ENCODE peak calls at places on chromosome 13, in four cellular contexts. One of them, this sample, is unnamed.

GRCh38 chr13:106232680-106233079 is 302.8 kb downstream of the EFNB2 start:
- DNase-seq in HepG2: no peak
- DNase-seq in GM12878: no peak
- DNase-seq in K562: no peak
- DNase-seq in this sample: no peak

GRCh38 chr13:19324325-19324724 is 142.7 kb upstream of the TUBA3C start:
- DNase-seq in HepG2: no peak
- DNase-seq in GM12878: no peak
- DNase-seq in K562: no peak
- DNase-seq in this sample: no peak

GRCh38 chr13:41356788-41357187 is 45.7 kb downstream of the NAA16 start:
- DNase-seq in HepG2: no peak
- DNase-seq in GM12878: no peak
- DNase-seq in K562: no peak
- DNase-seq in this sample: no peak

GRCh38 chr13:108780706-108781105 is 151.3 kb downstream of the MYO16 start:
- DNase-seq in HepG2: no peak
- DNase-seq in GM12878: no peak
- DNase-seq in K562: no peak
- DNase-seq in this sample: no peak

GRCh38 chr13:97068146-97068545 is 73.9 kb upstream of the OXGR1 start:
- DNase-seq in HepG2: no peak
- DNase-seq in GM12878: no peak
- DNase-seq in K562: no peak
- DNase-seq in this sample: no peak

GRCh38 chr13:109743706-109744453 is 42.5 kb downstream of the IRS2 start:
- DNase-seq in HepG2: no peak
- DNase-seq in GM12878: no peak
- DNase-seq in K562: no peak
- DNase-seq in this sample: no peak

GRCh38 chr13:48783181-48783630 is 129.5 kb downstream of the CYSLTR2 start:
- DNase-seq in HepG2: peak; percentile 63
- DNase-seq in GM12878: no peak
- DNase-seq in K562: no peak
- DNase-seq in this sample: no peak

GRCh38 chr13:32988588-32989256 is 27.5 kb upstream of the KL start:
- DNase-seq in HepG2: no peak
- DNase-seq in GM12878: no peak
- DNase-seq in K562: no peak
- DNase-seq in this sample: no peak

GRCh38 chr13:21749410-21749809 is 78.5 kb downstream of the FGF9 start:
- DNase-seq in HepG2: peak; percentile 32
- DNase-seq in GM12878: no peak
- DNase-seq in K562: no peak
- DNase-seq in this sample: no peak

GRCh38 chr13:62360609-62361008 is 945.0 kb upstream of the PCDH20 start:
- DNase-seq in HepG2: no peak
- DNase-seq in GM12878: no peak
- DNase-seq in K562: no peak
- DNase-seq in this sample: peak; percentile 79

GRCh38 chr13:99265823-99266426 is 7.7 kb upstream of the GPR18 start:
- DNase-seq in HepG2: peak; percentile 46
- DNase-seq in GM12878: no peak
- DNase-seq in K562: peak; percentile 37
- DNase-seq in this sample: peak; percentile 45

GRCh38 chr13:45209229-45209628 is 8.4 kb upstream of the KCTD4 start:
- DNase-seq in HepG2: no peak
- DNase-seq in GM12878: no peak
- DNase-seq in K562: no peak
- DNase-seq in this sample: no peak

GRCh38 chr13:30796833-30797601 is 61.7 kb downstream of the ALOX5AP start:
- DNase-seq in HepG2: no peak
- DNase-seq in GM12878: no peak
- DNase-seq in K562: no peak
- DNase-seq in this sample: no peak

GRCh38 chr13:33728271-33729037 is 89.5 kb upstream of the RFC3 start:
- DNase-seq in HepG2: no peak
- DNase-seq in GM12878: peak; percentile 96
- DNase-seq in K562: no peak
- DNase-seq in this sample: no peak

GRCh38 chr13:31090096-31090495 is 71.6 kb downstream of the HSPH1 start:
- DNase-seq in HepG2: no peak
- DNase-seq in GM12878: no peak
- DNase-seq in K562: no peak
- DNase-seq in this sample: no peak

GRCh38 chr13:31909889-31910551 is 121.6 kb upstream of the FRY start:
- DNase-seq in HepG2: peak; percentile 45
- DNase-seq in GM12878: peak; percentile 37
- DNase-seq in K562: peak; percentile 25
- DNase-seq in this sample: peak; percentile 33

GRCh38 chr13:65724261-65724660 is 1505.9 kb downstream of the PCDH9 start:
- DNase-seq in HepG2: no peak
- DNase-seq in GM12878: no peak
- DNase-seq in K562: no peak
- DNase-seq in this sample: no peak

GRCh38 chr13:99215466-99215865 is 14.8 kb downstream of the UBAC2 start:
- DNase-seq in HepG2: no peak
- DNase-seq in GM12878: no peak
- DNase-seq in K562: no peak
- DNase-seq in this sample: no peak

GRCh38 chr13:42707003-42707402 is 74.4 kb upstream of the FAM216B start:
- DNase-seq in HepG2: no peak
- DNase-seq in GM12878: no peak
- DNase-seq in K562: no peak
- DNase-seq in this sample: no peak

GRCh38 chr13:114203536-114203935 is 24.5 kb downstream of the CFAP97D2 start:
- DNase-seq in HepG2: no peak
- DNase-seq in GM12878: no peak
- DNase-seq in K562: no peak
- DNase-seq in this sample: no peak

GRCh38 chr13:111902726-111903125 is 164.2 kb upstream of the SOX1 start:
- DNase-seq in HepG2: no peak
- DNase-seq in GM12878: no peak
- DNase-seq in K562: no peak
- DNase-seq in this sample: no peak

GRCh38 chr13:111901301-111901905 is 165.5 kb upstream of the SOX1 start:
- DNase-seq in HepG2: no peak
- DNase-seq in GM12878: no peak
- DNase-seq in K562: no peak
- DNase-seq in this sample: no peak

GRCh38 chr13:111904166-111904565 is 162.8 kb upstream of the SOX1 start:
- DNase-seq in HepG2: no peak
- DNase-seq in GM12878: no peak
- DNase-seq in K562: no peak
- DNase-seq in this sample: no peak

GRCh38 chr13:111904701-111905608 is 162.0 kb upstream of the SOX1 start:
- DNase-seq in HepG2: no peak
- DNase-seq in GM12878: no peak
- DNase-seq in K562: peak; percentile 74
- DNase-seq in this sample: peak; percentile 15

GRCh38 chr13:111903143-111903542 is 163.8 kb upstream of the SOX1 start:
- DNase-seq in HepG2: no peak
- DNase-seq in GM12878: no peak
- DNase-seq in K562: no peak
- DNase-seq in this sample: no peak
- TF ChIP-seq BHLHE40 in HepG2: no peak
- TF ChIP-seq BHLHE40 in GM12878: no peak
- TF ChIP-seq BHLHE40 in K562: no peak
- TF ChIP-seq BHLHE40 in this sample: no peak

GRCh38 chr13:27574661-27575060 is 45.7 kb downstream of the LNX2 start:
- DNase-seq in HepG2: no peak
- DNase-seq in GM12878: no peak
- DNase-seq in K562: no peak
- DNase-seq in this sample: no peak

GRCh38 chr13:27573265-27573664 is 47.1 kb downstream of the LNX2 start:
- DNase-seq in HepG2: peak; percentile 46
- DNase-seq in GM12878: no peak
- DNase-seq in K562: no peak
- DNase-seq in this sample: no peak

GRCh38 chr13:27583645-27584044 is 36.7 kb downstream of the LNX2 start:
- DNase-seq in HepG2: peak; percentile 7
- DNase-seq in GM12878: no peak
- DNase-seq in K562: no peak
- DNase-seq in this sample: no peak

DNA sequence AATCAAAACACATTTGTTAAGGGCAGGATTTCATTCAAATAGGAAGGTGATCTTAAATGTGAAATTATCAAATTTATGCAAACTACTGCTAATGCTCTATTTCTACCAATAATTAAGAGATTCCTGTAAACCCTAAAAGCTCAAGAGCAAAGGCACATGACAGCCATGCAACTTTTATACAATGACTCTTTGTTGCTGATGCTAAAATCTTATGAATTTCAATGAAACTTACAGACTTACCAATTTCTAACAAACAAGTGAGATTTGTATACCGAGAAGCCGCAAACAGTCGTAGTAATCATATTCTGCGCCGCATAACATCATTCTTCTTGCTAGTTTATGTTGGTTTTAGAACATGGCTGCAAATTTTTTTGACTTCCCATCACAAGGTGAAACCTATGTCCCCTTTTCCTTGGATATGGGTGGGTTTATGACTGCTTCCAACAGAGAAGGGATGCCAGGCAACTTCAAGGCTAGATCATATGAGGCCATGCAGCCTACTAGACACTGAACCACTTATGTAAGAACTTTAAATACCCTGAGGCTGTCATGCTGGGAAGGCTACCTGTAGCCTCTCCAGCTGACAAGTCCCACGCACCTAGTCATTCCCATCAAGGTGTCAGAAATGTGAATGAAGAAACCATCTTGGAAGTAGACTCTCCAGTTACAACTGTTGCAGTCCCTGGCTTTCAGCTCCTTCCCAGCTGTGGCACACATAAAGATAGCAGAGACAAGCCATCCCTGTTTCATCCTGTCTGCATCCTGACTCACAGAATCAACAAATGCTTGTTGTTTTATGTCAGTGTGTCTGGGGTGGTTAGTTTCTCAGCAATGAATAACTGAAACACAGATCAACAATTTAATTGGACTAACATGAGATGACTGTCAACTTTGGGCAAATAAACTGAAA is 42.0 kb downstream of the LNX2 start:
- DNase-seq in HepG2: no peak
- DNase-seq in GM12878: no peak
- DNase-seq in K562: no peak
- DNase-seq in this sample: no peak
- TF ChIP-seq FOXM1 in HepG2: no peak
- TF ChIP-seq FOXM1 in GM12878: no peak
- TF ChIP-seq FOXM1 in K562: no peak
- TF ChIP-seq FOXM1 in this sample: no peak

DNA sequence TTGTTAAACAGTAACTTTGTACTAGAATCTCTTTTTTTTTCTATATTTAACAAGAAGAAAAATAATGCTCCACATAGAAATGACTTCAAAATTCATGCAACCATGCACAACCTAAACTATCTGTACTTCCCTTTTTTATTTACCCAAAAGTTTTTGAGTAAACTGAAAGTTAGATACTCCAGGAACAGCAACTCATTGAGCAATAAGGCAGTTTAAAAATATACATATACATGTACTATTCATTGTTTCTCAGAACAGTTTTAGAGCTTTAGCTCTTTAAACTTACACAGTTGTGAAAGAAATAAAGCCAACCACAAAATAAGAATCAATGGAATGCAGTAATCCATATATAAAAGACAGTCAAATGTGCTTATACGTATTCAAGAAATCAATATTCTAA is 39.2 kb downstream of the MTMR6 start:
- DNase-seq in HepG2: no peak
- DNase-seq in GM12878: no peak
- DNase-seq in K562: no peak
- DNase-seq in this sample: no peak
- TF ChIP-seq BHLHE40 in HepG2: no peak
- TF ChIP-seq BHLHE40 in GM12878: no peak
- TF ChIP-seq BHLHE40 in K562: no peak
- TF ChIP-seq BHLHE40 in this sample: no peak

GRCh38 chr13:58823701-58824100 is 1192.2 kb downstream of the PCDH17 start:
- DNase-seq in HepG2: no peak
- DNase-seq in GM12878: no peak
- DNase-seq in K562: no peak
- DNase-seq in this sample: no peak
- TF ChIP-seq FOXM1 in HepG2: no peak
- TF ChIP-seq FOXM1 in GM12878: no peak
- TF ChIP-seq FOXM1 in K562: no peak
- TF ChIP-seq FOXM1 in this sample: no peak

DNA sequence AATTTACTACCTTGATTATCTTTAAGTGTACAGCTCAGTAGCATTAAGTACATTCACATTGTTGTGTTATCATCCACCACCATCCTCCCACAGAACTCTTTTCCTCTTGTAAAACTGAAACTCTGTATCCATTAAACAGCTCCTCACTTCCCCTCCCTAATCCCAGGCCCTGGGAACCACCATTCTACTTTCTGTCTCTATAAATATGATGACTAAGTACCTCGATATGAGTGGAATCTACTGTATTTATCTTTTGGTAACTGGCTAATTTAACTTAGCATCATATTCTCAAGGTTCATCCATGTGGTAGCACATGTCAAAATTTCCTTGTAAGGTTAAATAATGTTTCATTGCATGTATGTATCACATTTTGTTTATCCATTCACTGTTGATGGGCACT is 49.0 kb upstream of the POMP start:
- DNase-seq in HepG2: no peak
- DNase-seq in GM12878: no peak
- DNase-seq in K562: no peak
- DNase-seq in this sample: no peak
- TF ChIP-seq BHLHE40 in HepG2: no peak
- TF ChIP-seq BHLHE40 in GM12878: no peak
- TF ChIP-seq BHLHE40 in K562: no peak
- TF ChIP-seq BHLHE40 in this sample: no peak